ENCODE peak calls at places on chromosome 11, in four cellular contexts. One of them, this sample, is unnamed.

GRCh38 chr11:95084509-95084908 is 5.1 kb upstream of the ENDOD1 start:
- DNase-seq in K562: no peak
- DNase-seq in HL-60: no peak
- DNase-seq in GM12878: no peak
- DNase-seq in this sample: no peak

GRCh38 chr11:69297225-69297925 is 3.4 kb downstream of the MYEOV start:
- DNase-seq in GM12878: peak
- DNase-seq in K562: peak
- DNase-seq in HL-60: peak
- DNase-seq in this sample: peak

GRCh38 chr11:35541621-35542375 is 16.4 kb upstream of the PAMR1 start:
- DNase-seq in GM12878: no peak
- DNase-seq in HL-60: no peak
- DNase-seq in K562: no peak
- DNase-seq in this sample: no peak

GRCh38 chr11:44950625-44951472 is at the start of gene TP53I11:
- DNase-seq in K562: peak
- DNase-seq in GM12878: no peak
- DNase-seq in HL-60: peak
- DNase-seq in this sample: peak

GRCh38 chr11:1075341-1075911 is 752 bp downstream of the MUC2 start:
- DNase-seq in GM12878: no peak
- DNase-seq in K562: no peak
- DNase-seq in HL-60: no peak
- DNase-seq in this sample: no peak

GRCh38 chr11:4072668-4073285 is 21.8 kb upstream of the RRM1 start:
- DNase-seq in GM12878: peak
- DNase-seq in K562: peak
- DNase-seq in HL-60: peak
- DNase-seq in this sample: peak

GRCh38 chr11:73223998-73224730 is 6.1 kb downstream of the P2RY2 start:
- DNase-seq in HL-60: peak
- DNase-seq in GM12878: no peak
- DNase-seq in K562: no peak
- DNase-seq in this sample: no peak

GRCh38 chr11:75450826-75451783 is 18.1 kb upstream of the KLHL35 start:
- DNase-seq in HL-60: peak
- DNase-seq in K562: peak
- DNase-seq in GM12878: no peak
- DNase-seq in this sample: peak

GRCh38 chr11:35549787-35550186 is 24.4 kb upstream of the PAMR1 start:
- DNase-seq in GM12878: no peak
- DNase-seq in K562: no peak
- DNase-seq in HL-60: no peak
- DNase-seq in this sample: no peak

GRCh38 chr11:95337175-95337957 is 106.4 kb upstream of the SESN3 start:
- DNase-seq in HL-60: no peak
- DNase-seq in GM12878: peak
- DNase-seq in K562: no peak
- DNase-seq in this sample: no peak

GRCh38 chr11:1232328-1233321 is 9.8 kb downstream of the MUC5B start:
- DNase-seq in HL-60: no peak
- DNase-seq in GM12878: no peak
- DNase-seq in K562: no peak
- DNase-seq in this sample: no peak

GRCh38 chr11:43581370-43582023 is 99.0 kb upstream of the HSD17B12 start:
- DNase-seq in GM12878: no peak
- DNase-seq in K562: no peak
- DNase-seq in HL-60: no peak
- DNase-seq in this sample: no peak

GRCh38 chr11:2196970-2197770 is 25.6 kb upstream of the TH start:
- DNase-seq in K562: peak
- DNase-seq in HL-60: peak
- DNase-seq in GM12878: no peak
- DNase-seq in this sample: peak

GRCh38 chr11:90204832-90205646 is 17.8 kb downstream of the CHORDC1 start:
- DNase-seq in K562: peak
- DNase-seq in GM12878: no peak
- DNase-seq in HL-60: no peak
- DNase-seq in this sample: no peak

GRCh38 chr11:130131957-130132850 is 27.4 kb upstream of the ST14 start:
- DNase-seq in GM12878: peak
- DNase-seq in HL-60: peak
- DNase-seq in K562: peak
- DNase-seq in this sample: peak

GRCh38 chr11:12459374-12459773 is 82.0 kb downstream of the PARVA start:
- DNase-seq in GM12878: no peak
- DNase-seq in HL-60: no peak
- DNase-seq in K562: no peak
- DNase-seq in this sample: no peak

GRCh38 chr11:134226806-134227325 is 2.4 kb downstream of the VPS26B start:
- DNase-seq in GM12878: no peak
- DNase-seq in HL-60: no peak
- DNase-seq in K562: no peak
- DNase-seq in this sample: no peak
- TF ChIP-seq SPI1 in GM12878: no peak
- TF ChIP-seq SPI1 in HL-60: no peak
- TF ChIP-seq SPI1 in K562: no peak
- TF ChIP-seq SPI1 in this sample: no peak

DNA sequence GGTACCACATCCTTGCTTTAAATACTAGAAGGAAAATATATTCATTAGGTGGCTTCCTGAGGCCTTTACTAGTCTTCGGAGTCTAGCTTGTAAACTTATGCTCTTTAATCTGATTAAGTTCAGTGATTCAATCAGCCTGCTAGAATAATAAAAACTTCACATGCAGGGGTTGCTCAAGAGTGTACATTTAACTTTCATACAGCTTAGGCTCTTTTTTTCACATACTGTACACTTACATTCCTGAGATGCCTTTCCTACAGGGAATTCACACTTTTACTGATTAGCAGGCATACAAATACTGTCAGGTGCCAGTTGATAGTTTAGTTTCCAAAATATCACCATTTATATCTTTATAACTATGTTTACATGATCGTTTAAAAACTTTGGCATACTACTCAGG is 3.2 kb upstream of the ANO5 start:
- DNase-seq in GM12878: no peak
- DNase-seq in K562: no peak
- DNase-seq in HL-60: no peak
- DNase-seq in this sample: no peak
- TF ChIP-seq SPI1 in GM12878: no peak
- TF ChIP-seq SPI1 in K562: no peak
- TF ChIP-seq SPI1 in HL-60: no peak
- TF ChIP-seq SPI1 in this sample: no peak

GRCh38 chr11:33997473-33998347 is 53.8 kb upstream of the CAPRIN1 start:
- DNase-seq in K562: no peak
- DNase-seq in HL-60: no peak
- DNase-seq in GM12878: no peak
- DNase-seq in this sample: no peak
- TF ChIP-seq SPI1 in K562: no peak
- TF ChIP-seq SPI1 in HL-60: no peak
- TF ChIP-seq SPI1 in GM12878: no peak
- TF ChIP-seq SPI1 in this sample: no peak

DNA sequence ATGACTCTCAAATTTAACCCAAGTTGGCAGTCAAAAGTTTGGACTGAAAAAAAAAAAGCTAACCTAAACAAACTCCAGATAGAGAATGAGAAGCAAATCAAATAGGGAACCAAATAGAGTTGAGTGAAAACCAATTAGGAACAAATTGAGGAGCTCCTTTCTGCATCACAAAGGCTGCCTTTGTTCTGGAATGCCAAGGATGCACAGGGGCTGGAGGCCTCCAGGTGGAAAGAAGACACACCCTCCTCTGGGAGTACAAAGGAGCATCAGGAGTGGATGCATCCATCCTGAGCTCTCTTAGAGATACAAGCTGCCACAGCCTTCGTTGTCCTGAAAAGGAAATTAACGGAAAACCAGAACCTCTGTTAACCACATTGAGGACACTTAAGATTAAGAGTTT is 73.3 kb downstream of the MRGPRX1 start:
- DNase-seq in K562: no peak
- DNase-seq in HL-60: no peak
- DNase-seq in GM12878: no peak
- DNase-seq in this sample: no peak
- TF ChIP-seq SPI1 in K562: no peak
- TF ChIP-seq SPI1 in HL-60: no peak
- TF ChIP-seq SPI1 in GM12878: no peak
- TF ChIP-seq SPI1 in this sample: no peak

GRCh38 chr11:134254433-134254832 is 1.1 kb downstream of the ACAD8 start:
- DNase-seq in HL-60: no peak
- DNase-seq in GM12878: no peak
- DNase-seq in K562: no peak
- DNase-seq in this sample: no peak

GRCh38 chr11:134253189-134253993 is at the start of the genes ACAD8 and THYN1:
- DNase-seq in K562: peak
- DNase-seq in HL-60: peak
- DNase-seq in GM12878: peak
- DNase-seq in this sample: peak

GRCh38 chr11:134248910-134249480 is 4.2 kb downstream of the THYN1 start:
- DNase-seq in GM12878: no peak
- DNase-seq in HL-60: no peak
- DNase-seq in K562: no peak
- DNase-seq in this sample: no peak

GRCh38 chr11:134252539-134253188 is 488 bp downstream of the THYN1 start:
- DNase-seq in K562: no peak
- DNase-seq in GM12878: no peak
- DNase-seq in HL-60: peak
- DNase-seq in this sample: no peak

GRCh38 chr11:134250675-134251074 is 2.5 kb downstream of the THYN1 start:
- DNase-seq in GM12878: no peak
- DNase-seq in HL-60: peak
- DNase-seq in K562: no peak
- DNase-seq in this sample: no peak
- TF ChIP-seq SPI1 in GM12878: no peak
- TF ChIP-seq SPI1 in HL-60: no peak
- TF ChIP-seq SPI1 in K562: no peak
- TF ChIP-seq SPI1 in this sample: no peak